ENCODE peak calls at places on chromosome 10, in seven cellular contexts. F is activated gamma-delta T cell; V is A549; J is cardiac septum; Y is stimulated activated CD4-positive, alpha-beta T cell treated with anti-CD3 and anti-CD28 coated beads, Interleukin-4, amount 100 ng/mL, for 4 hours; K is posterior cingulate gyrus; I is IMR-90. X is an unnamed sample.

GRCh38 chr10:77296534-77297369 is 340.9 kb downstream of the KCNMA1 start:
- DNase-seq in K (no peak), F (no peak), Y (no peak), J (no peak), I (no peak), V (no peak), X (no peak)

GRCh38 chr10:10131984-10132383 is 885.7 kb upstream of the CELF2 start:
- DNase-seq in J (no peak), Y (no peak), I (no peak), F (no peak), V (no peak), K (no peak), X (no peak)

GRCh38 chr10:111207525-111207924 is 130.7 kb downstream of the ADRA2A start:
- DNase-seq in Y (no peak), V (no peak), K (no peak), J (no peak), I (no peak), F (no peak), X (peak; percentile 46)

GRCh38 chr10:110747609-110748464 is 103.7 kb downstream of the RBM20 start:
- DNase-seq in F (no peak), V (no peak), K (no peak), J (no peak), I (no peak), Y (no peak), X (no peak)

GRCh38 chr10:11875499-11876281 is 52.5 kb downstream of the PROSER2 start:
- DNase-seq in Y (no peak), I (peak; percentile 87), K (no peak), V (peak; percentile 98), F (no peak), J (peak; percentile 82), X (no peak)

GRCh38 chr10:26698909-26699308 is 1.4 kb downstream of the PDSS1 start:
- DNase-seq in J (no peak), F (no peak), V (no peak), K (no peak), I (no peak), Y (no peak), X (no peak)

GRCh38 chr10:122239578-122240257 is 31.4 kb upstream of the BTBD16 start:
- DNase-seq in I (peak; percentile 54), Y (no peak), V (no peak), K (no peak), J (peak; percentile 61), F (no peak), X (no peak)

GRCh38 chr10:70174058-70174741 is 3.9 kb upstream of the SAR1A start:
- DNase-seq in I (no peak), K (no peak), J (no peak), V (no peak), Y (no peak), F (no peak), X (peak; percentile 14)

GRCh38 chr10:49379596-49380410 is 16.1 kb downstream of the DRGX start:
- DNase-seq in J (no peak), V (peak; percentile 52), I (no peak), Y (no peak), K (no peak), F (no peak), X (no peak)

GRCh38 chr10:71999360-72000072 is 35.3 kb downstream of the CHST3 start:
- DNase-seq in J (peak; percentile 86), I (peak; percentile 73), F (no peak), V (no peak), K (peak; percentile 74), Y (no peak), X (no peak)

GRCh38 chr10:60139798-60140566 is 233.6 kb upstream of the CCDC6 start:
- DNase-seq in K (no peak), I (peak; percentile 72), J (no peak), F (no peak), Y (no peak), V (no peak), X (no peak)

GRCh38 chr10:49592726-49593563 is 17.2 kb upstream of the SLC18A3 start:
- DNase-seq in Y (peak; percentile 53), I (peak; percentile 43), J (peak; percentile 76), K (peak; percentile 66), F (no peak), V (peak; percentile 79), X (peak; percentile 37)

GRCh38 chr10:42979730-42980467 is 97.0 kb upstream of the RET start:
- DNase-seq in Y (no peak), K (peak; percentile 4), I (no peak), F (no peak), J (peak; percentile 51), V (no peak), X (no peak)

GRCh38 chr10:78963074-78964034 is 105.4 kb upstream of the ZMIZ1 start:
- DNase-seq in K (no peak), Y (no peak), J (no peak), F (no peak), I (no peak), V (no peak), X (no peak)